ENCODE peak calls at places on chromosomes 16 and 17, in six cellular contexts. A is cardiac fibroblast, E is BE2C, Q is vagina, S is psoas muscle, I is MM.1S. K is an unnamed sample.

GRCh38 chr17:77817953-77818352 is 140.6 kb upstream of the TNRC6C start:
- DNase-seq in E (no peak), A (no peak), I (no peak), S (no peak), Q (no peak), K (no peak)

GRCh38 chr16:2751577-2752034 is 832 bp upstream of the SRRM2 start:
- DNase-seq in E (peak), Q (no peak), I (no peak), S (no peak), A (no peak), K (peak)

GRCh38 chr16:90046971-90047713 is 27.9 kb upstream of the DBNDD1 start:
- DNase-seq in E (peak), S (peak), I (no peak), A (peak), Q (no peak), K (no peak)

GRCh38 chr16:72856797-72857196 is 191.1 kb downstream of the ZFHX3 start:
- DNase-seq in E (peak), A (no peak), S (no peak), Q (no peak), I (no peak), K (no peak)

GRCh38 chr17:37742114-37742761 is 2.6 kb downstream of the HNF1B start:
- DNase-seq in E (no peak), A (no peak), Q (no peak), S (no peak), I (no peak), K (no peak)

GRCh38 chr17:47708864-47709541 is 15.0 kb downstream of the TBKBP1 start:
- DNase-seq in I (no peak), E (no peak), S (no peak), Q (no peak), A (peak), K (no peak)

GRCh38 chr16:88073201-88073721 is 122.0 kb downstream of the BANP start:
- DNase-seq in S (peak), Q (no peak), A (no peak), E (no peak), I (no peak), K (no peak)

GRCh38 chr17:42358434-42358833 is 29.8 kb downstream of the STAT3 start:
- DNase-seq in E (no peak), I (no peak), S (no peak), A (no peak), Q (no peak), K (no peak)

GRCh38 chr17:72456026-72456569 is 335.3 kb downstream of the SOX9 start:
- DNase-seq in S (no peak), E (no peak), Q (no peak), I (no peak), A (peak), K (no peak)

GRCh38 chr17:40319651-40320550 is 10.9 kb downstream of the RARA start:
- DNase-seq in A (no peak), S (peak), I (peak), E (no peak), Q (no peak), K (no peak)

GRCh38 chr16:86579268-86580062 is 1.1 kb downstream of the FOXL1 start:
- DNase-seq in E (no peak), I (no peak), A (no peak), Q (no peak), S (no peak), K (no peak)
- TF ChIP-seq CTCF in E (no peak), I (no peak), A (no peak), Q (no peak), S (no peak), K (no peak)

GRCh38 chr16:57282510-57283213 is 1.8 kb downstream of the PLLP start:
- DNase-seq in A (no peak), E (no peak), I (no peak), S (no peak), Q (no peak), K (no peak)
- H3K4me3 ChIP-seq in A (no peak), E (no peak), I (no peak), S (no peak), Q (no peak), K (no peak)

GRCh38 chr17:44218344-44219125 is 940 bp downstream of the UBTF start:
- DNase-seq in S (peak), I (peak), Q (no peak), A (peak), E (peak), K (peak)

GRCh38 chr17:44221072-44221861 is 1.8 kb upstream of the UBTF start:
- DNase-seq in A (peak), Q (no peak), I (peak), S (peak), E (peak), K (no peak)

GRCh38 chr17:44220211-44221071 is 966 bp upstream of the UBTF start:
- DNase-seq in Q (no peak), A (peak), I (peak), S (peak), E (peak), K (no peak)

GRCh38 chr17:44219126-44219635 is 294 bp downstream of the UBTF start:
- DNase-seq in S (peak), Q (no peak), E (peak), I (peak), A (peak), K (no peak)

DNA sequence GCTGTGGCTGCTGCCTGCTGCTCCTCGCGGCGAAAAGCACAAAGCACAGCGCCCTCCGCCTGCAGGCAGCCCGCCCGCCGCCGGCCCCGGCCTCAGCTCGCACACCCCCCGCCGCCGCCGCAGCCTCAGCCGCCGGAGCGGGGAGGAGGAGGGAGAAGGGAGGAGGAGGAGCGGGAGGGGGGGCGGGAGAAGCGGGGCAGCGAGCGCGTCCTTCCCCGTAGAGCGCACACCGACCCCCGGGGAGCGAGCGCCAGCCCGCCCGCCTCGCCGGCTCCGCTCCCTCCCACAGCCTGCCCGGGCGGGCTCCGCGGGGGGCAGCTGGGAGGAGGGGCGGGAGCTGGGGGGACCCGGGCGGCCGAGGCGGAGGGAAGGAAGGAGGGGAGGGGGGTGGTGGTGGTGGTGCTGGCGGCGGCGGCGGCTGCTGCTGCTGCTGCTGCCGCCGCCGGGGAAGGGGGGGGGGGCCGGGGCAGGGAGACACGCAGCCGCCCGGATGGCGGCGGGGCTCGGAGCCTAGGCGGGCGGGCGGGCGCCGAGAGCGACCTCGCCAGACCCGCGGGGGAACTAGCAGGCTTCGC is at the start of gene UBTF:
- DNase-seq in E (peak), Q (no peak), S (peak), I (peak), A (peak), K (no peak)
- TF ChIP-seq CTCF in E (no peak), Q (no peak), S (no peak), I (no peak), A (no peak), K (no peak)

GRCh38 chr16:75305364-75306101 is 54.1 kb upstream of the BCAR1 start:
- DNase-seq in I (no peak), Q (peak), E (peak), A (peak), S (peak), K (peak)

GRCh38 chr16:75307506-75307905 is 56.1 kb upstream of the BCAR1 start:
- DNase-seq in E (no peak), I (no peak), S (no peak), Q (no peak), A (no peak), K (no peak)

GRCh38 chr16:75304521-75305363 is 53.3 kb upstream of the BCAR1 start:
- DNase-seq in E (peak), A (peak), I (no peak), S (no peak), Q (no peak), K (no peak)

GRCh38 chr16:75308011-75308410 is 56.6 kb upstream of the BCAR1 start:
- DNase-seq in Q (no peak), I (no peak), E (no peak), A (no peak), S (no peak), K (no peak)

DNA sequence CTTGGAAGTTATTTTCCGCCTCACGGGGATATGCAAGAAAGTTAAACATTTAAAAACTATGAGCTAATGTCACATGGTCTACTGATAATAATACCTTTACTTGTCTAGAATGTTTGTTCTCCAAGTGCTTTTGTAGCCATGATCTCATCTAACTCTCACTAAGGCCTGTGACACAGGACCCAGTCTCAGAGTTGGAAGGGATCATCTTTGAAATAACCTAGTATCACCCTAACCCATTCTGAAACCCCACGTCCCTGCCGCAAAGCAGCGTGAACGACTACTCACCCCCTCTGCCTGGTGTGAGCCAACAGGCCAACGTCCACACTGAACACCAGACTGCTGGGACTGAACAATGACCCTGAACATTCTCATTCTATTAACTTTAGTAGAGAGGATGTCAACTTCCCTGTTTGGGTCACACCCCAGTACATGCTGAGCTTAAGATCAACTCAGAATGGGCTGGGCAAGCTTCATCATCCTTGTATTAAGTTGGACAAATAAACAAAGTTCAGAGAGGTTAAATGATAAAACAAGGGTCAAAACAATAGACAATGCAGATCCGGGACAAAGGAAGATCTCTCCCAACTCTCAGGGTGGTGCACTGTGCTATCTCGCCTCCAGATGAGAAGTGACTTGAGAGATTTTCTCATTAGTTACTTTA is 54.8 kb upstream of the BCAR1 start:
- DNase-seq in S (no peak), A (peak), Q (no peak), I (no peak), E (no peak), K (no peak)
- H3K4me3 ChIP-seq in S (no peak), A (no peak), Q (no peak), I (no peak), E (no peak), K (no peak)

GRCh38 chr16:30893744-30894539 is at the start of gene BCL7C:
- DNase-seq in E (peak), Q (no peak), I (peak), A (peak), S (peak), K (no peak)
- TF ChIP-seq CTCF in E (peak), Q (peak), I (peak), A (peak), S (peak), K (peak)

GRCh38 chr17:45263477-45263860 is 1.6 kb upstream of the SPATA32 start:
- DNase-seq in S (peak), E (no peak), Q (no peak), A (no peak), I (no peak), K (no peak)

GRCh38 chr17:45264430-45264829 is 2.5 kb upstream of the SPATA32 start:
- DNase-seq in I (no peak), S (no peak), A (no peak), E (no peak), Q (no peak), K (no peak)

GRCh38 chr17:45264988-45265387 is 3.1 kb upstream of the SPATA32 start:
- DNase-seq in E (no peak), A (no peak), S (no peak), Q (no peak), I (no peak), K (no peak)

GRCh38 chr17:45261577-45262515 is at the start of gene SPATA32:
- DNase-seq in Q (no peak), S (peak), E (peak), A (peak), I (no peak), K (no peak)

GRCh38 chr17:45262516-45263476 is 902 bp upstream of the SPATA32 start:
- DNase-seq in E (no peak), I (no peak), A (peak), Q (no peak), S (no peak), K (no peak)
- H3K4me3 ChIP-seq in E (peak), I (no peak), A (no peak), Q (peak), S (peak), K (peak)

GRCh38 chr16:66328282-66328681 is 38.2 kb upstream of the CDH5 start:
- DNase-seq in I (no peak), E (no peak), A (no peak), Q (no peak), S (no peak), K (no peak)

GRCh38 chr16:66326995-66327513 is 39.4 kb upstream of the CDH5 start:
- DNase-seq in A (no peak), Q (no peak), E (no peak), I (no peak), S (no peak), K (no peak)

GRCh38 chr16:66325977-66326376 is 40.5 kb upstream of the CDH5 start:
- DNase-seq in A (no peak), Q (no peak), E (no peak), S (no peak), I (no peak), K (no peak)

GRCh38 chr16:66322174-66322573 is 44.3 kb upstream of the CDH5 start:
- DNase-seq in S (no peak), Q (no peak), A (no peak), I (no peak), E (no peak), K (no peak)

DNA sequence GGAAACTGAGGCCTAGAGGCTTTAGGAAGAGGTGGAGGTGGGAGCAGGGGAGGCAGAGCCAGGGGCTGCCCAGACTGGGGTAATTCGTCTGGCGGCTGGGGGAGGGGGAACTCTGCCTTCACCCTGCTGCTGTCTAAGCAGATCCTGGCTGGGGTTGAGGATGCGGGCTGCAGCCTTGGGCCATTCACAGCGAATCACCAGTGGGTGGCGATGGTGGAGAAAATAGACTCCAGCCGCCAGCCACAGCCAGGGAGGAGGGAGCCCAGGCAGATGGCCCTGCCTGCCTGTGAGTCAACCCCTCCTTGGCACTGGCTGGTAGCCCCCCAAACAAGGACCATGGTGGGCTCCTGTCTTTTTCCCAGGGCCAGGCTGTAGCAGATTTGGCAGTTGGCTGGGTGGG is 41.7 kb upstream of the CDH5 start:
- DNase-seq in Q (no peak), A (peak), I (no peak), S (no peak), E (peak), K (no peak)
- TF ChIP-seq CTCF in Q (no peak), A (no peak), I (no peak), S (no peak), E (peak), K (peak)

K was measured in GM12864.